ENCODE peak calls at places on chromosomes 11 and 22, in six cellular contexts. C, F, K, P, D and J are unnamed samples.

GRCh38 chr22:31742115-31742514 is 7.8 kb downstream of the PRR14L start:
- DNase-seq in P (no peak), K (no peak), D (no peak), C (no peak), F (no peak), J (no peak)

GRCh38 chr11:116114198-116114651 is 610.0 kb upstream of the CADM1 start:
- DNase-seq in C (no peak), K (no peak), F (no peak), P (no peak), D (no peak), J (peak; percentile 55)

GRCh38 chr22:33682927-33683326 is 237.3 kb downstream of the LARGE1 start:
- DNase-seq in F (no peak), C (no peak), D (no peak), P (no peak), K (no peak), J (no peak)

GRCh38 chr11:128757886-128758612 is 64.2 kb downstream of the FLI1 start:
- DNase-seq in D (no peak), F (no peak), K (no peak), C (no peak), P (no peak), J (no peak)

GRCh38 chr22:32378703-32379272 is 21.1 kb downstream of the RFPL3 start:
- DNase-seq in D (peak; percentile 72), C (no peak), P (no peak), F (no peak), K (peak; percentile 62), J (no peak)

GRCh38 chr11:10640308-10640707 is 53.2 kb downstream of the IRAG1 start:
- DNase-seq in K (no peak), F (no peak), D (no peak), C (no peak), P (no peak), J (no peak)

GRCh38 chr11:490186-490929 is 16.7 kb downstream of the RNH1 start:
- DNase-seq in F (no peak), P (no peak), K (no peak), C (peak; percentile 78), D (no peak), J (no peak)

GRCh38 chr11:117574551-117574950 is 222.5 kb downstream of the DSCAML1 start:
- DNase-seq in P (peak; percentile 32), F (no peak), D (no peak), K (no peak), C (no peak), J (no peak)

GRCh38 chr11:93131709-93132108 is 66.1 kb downstream of the SLC36A4 start:
- DNase-seq in P (no peak), D (no peak), F (no peak), K (peak; percentile 44), C (no peak), J (no peak)

GRCh38 chr11:6448574-6448973 is 7.8 kb upstream of the HPX start:
- DNase-seq in D (no peak), P (no peak), F (no peak), K (no peak), C (peak; percentile 25), J (no peak)

GRCh38 chr11:1230456-1231395 is 7.9 kb downstream of the MUC5B start:
- DNase-seq in F (no peak), D (no peak), P (peak; percentile 64), K (no peak), C (peak; percentile 77), J (no peak)

GRCh38 chr11:67073908-67074307 is 17.3 kb downstream of the RHOD start:
- DNase-seq in K (no peak), P (no peak), D (no peak), F (no peak), C (no peak), J (no peak)

GRCh38 chr11:119513141-119513805 is 90.3 kb upstream of the THY1 start:
- DNase-seq in F (no peak), K (no peak), D (no peak), C (peak; percentile 58), P (no peak), J (no peak)
- TF ChIP-seq POLR2AphosphoS5 in F (no peak), K (no peak), D (no peak), C (no peak), P (no peak), J (no peak)

DNA sequence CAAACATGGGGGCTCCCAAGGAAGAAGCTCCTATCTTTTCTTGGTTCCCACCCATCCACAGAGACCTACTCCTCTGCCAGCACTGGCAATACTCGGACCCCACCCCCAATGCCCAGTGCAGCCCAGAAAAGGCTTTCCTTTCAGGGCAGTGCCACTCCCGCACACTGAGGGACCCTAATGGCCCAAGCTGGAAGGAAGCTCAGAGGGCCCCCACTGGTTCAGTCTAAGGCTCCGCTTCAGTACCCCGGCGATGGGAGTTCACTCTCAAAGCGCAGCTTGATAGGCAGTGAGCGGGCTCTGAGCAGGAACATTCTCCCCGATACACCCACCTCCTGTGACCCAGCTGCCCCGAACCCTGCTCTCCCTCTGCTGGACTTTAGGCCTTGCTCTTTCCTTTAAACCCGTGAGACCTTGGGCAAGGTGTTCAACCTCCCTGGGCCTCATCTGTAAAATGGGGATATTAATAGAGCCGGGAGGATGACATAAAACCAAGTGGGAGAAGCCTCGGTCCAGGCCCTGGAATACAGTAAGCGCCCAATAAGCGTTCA is 48.4 kb downstream of the CHRDL2 start:
- DNase-seq in F (no peak), P (no peak), K (no peak), C (no peak), D (no peak), J (no peak)
- H3K27ac ChIP-seq in F (no peak overlapping the region), P (peak overlapping the region; percentile 83), K (no peak overlapping the region), C (no peak overlapping the region), D (no peak overlapping the region), J (peak overlapping the region; percentile 73)

GRCh38 chr22:19522190-19522880 is 1.9 kb downstream of the CLDN5 start:
- DNase-seq in K (peak; percentile 28), F (no peak), D (peak; percentile 53), P (no peak), C (no peak), J (peak; percentile 71)

GRCh38 chr22:19522881-19523239 is 1.4 kb downstream of the CLDN5 start:
- DNase-seq in P (no peak), K (no peak), F (no peak), D (peak; percentile 52), C (no peak), J (no peak)

GRCh38 chr22:19524170-19525115 is at the start of gene CLDN5:
- DNase-seq in K (peak; percentile 91), D (peak; percentile 56), C (peak; percentile 90), F (no peak), P (no peak), J (no peak)

GRCh38 chr22:19525116-19525660 is 978 bp upstream of the CLDN5 start:
- DNase-seq in F (no peak), K (peak; percentile 28), D (peak; percentile 44), C (no peak), P (no peak), J (no peak)

DNA sequence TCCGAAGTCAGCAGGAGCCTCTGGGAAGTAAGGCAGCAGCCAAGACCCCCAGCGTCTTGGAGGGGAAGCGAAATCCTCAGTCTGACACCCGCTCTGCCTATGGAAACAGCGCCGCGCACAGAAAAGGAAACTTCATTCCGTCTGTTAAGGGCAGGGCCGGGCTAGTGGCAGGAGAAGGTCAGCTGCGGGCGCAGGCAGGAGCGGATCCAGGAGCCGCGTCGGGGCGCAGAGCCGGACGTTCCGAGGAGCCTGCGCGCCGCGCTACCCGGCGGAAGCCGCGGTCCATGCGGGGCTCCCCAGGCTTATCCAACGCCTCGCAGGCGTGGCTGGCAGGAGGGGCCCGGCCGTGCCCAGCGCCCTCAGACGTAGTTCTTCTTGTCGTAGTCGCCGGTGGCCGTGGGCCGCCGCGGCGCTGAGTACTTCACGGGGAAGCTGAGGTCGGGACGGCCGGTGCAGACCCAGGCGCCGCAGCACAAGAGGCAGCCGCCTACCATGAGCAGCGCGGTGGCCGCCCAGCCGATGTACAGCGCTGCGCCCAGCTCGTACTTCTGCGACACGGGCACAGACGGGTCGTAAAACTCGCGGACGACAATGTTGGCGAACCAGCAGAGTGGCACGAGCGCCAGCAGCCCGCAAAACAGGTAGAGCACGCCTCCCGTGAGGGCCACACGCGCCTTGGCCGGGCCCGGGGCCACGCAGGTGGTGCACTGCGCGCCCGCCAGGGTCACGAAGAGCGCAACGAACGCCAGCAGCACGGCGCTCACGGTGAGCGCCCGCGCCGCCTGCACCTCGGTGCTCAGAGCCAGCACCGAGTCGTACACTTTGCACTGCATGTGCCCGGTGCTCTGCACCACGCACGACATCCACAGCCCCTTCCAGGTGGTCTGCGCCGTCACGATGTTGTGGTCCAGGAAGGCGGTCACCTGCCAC is 705 bp downstream of the CLDN5 start:
- DNase-seq in D (peak; percentile 42), P (no peak), C (peak; percentile 85), F (no peak), K (peak; percentile 60), J (no peak)
- TF ChIP-seq POLR2AphosphoS5 in D (no peak), P (no peak), C (no peak), F (no peak), K (peak; percentile 68), J (no peak)

DNA sequence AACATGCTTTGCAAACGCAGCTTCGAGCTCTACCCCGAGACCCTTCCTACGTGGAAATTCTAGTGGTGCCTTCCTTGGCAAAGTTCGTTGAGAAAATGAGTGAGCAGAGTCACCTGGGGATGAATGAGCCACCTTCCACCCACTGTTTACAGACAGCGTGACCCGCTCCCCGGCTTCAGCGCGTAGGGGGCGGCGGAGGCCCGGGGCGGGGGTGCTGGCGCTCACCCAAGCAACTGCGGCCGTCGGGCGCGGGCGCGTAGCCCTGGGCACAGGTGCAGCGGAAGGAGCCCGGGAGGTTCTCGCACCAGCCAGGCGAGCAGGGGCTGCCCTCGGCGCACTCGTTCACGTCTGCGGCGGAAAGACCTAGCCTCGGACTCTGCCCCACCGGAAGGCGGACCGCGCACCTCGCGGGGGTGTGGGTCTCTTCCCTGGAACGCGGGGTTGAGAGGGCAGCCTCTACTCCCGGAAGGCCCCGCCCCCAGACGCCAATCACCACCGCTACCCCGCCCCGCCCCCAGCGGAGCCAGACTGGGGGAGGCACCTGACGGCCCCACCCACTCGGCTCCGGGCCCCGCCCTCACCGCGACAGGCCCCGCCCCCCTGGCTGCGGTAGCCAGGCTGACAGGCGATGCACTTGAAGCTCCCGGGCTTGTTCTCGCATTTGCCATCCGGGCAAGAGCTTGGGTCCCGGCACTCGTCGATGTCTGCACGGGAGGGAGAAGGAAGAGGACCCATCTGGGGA is 11.8 kb downstream of the LTBP3 start:
- DNase-seq in D (peak; percentile 97), F (no peak), C (peak; percentile 99), P (peak; percentile 90), K (peak; percentile 44), J (no peak)
- H3K27ac ChIP-seq in D (peak overlapping the region; percentile 62), F (no peak overlapping the region), C (peak overlapping the region; percentile 76), P (peak overlapping the region; percentile 65), K (no peak overlapping the region), J (peak overlapping the region; percentile 40)

GRCh38 chr11:17695454-17696441 is 23.6 kb upstream of the MYOD1 start:
- DNase-seq in K (no peak), P (no peak), C (peak; percentile 71), D (no peak), F (no peak), J (no peak)
- TF ChIP-seq POLR2AphosphoS5 in K (no peak), P (no peak), C (no peak), D (no peak), F (no peak), J (no peak)

GRCh38 chr22:25062378-25063095 is 110.0 kb downstream of the KIAA1671 start:
- DNase-seq in F (no peak), K (peak; percentile 49), D (no peak), C (no peak), P (no peak), J (no peak)
- H3K27ac ChIP-seq in F (no peak overlapping the region), K (no peak overlapping the region), D (no peak overlapping the region), C (no peak overlapping the region), P (no peak overlapping the region), J (no peak overlapping the region)